ENCODE peak calls at places on chromosome 6, in four cellular contexts. One of them, this sample, is unnamed.

GRCh38 chr6:109292983-109293586 is 89.2 kb downstream of the CD164 start:
- DNase-seq in fibroblast of lung: no peak
- DNase-seq in PC-9: no peak
- DNase-seq in HCT116: no peak
- DNase-seq in this sample: no peak

GRCh38 chr6:123655520-123656306 is 19.0 kb upstream of the TRDN start:
- DNase-seq in fibroblast of lung: peak
- DNase-seq in PC-9: no peak
- DNase-seq in HCT116: no peak
- DNase-seq in this sample: no peak

GRCh38 chr6:125952764-125953501 is 3.6 kb upstream of the HINT3 start:
- DNase-seq in fibroblast of lung: no peak
- DNase-seq in PC-9: no peak
- DNase-seq in HCT116: no peak
- DNase-seq in this sample: peak

GRCh38 chr6:95785785-95786184 is 208.4 kb downstream of the MANEA start:
- DNase-seq in fibroblast of lung: no peak
- DNase-seq in PC-9: no peak
- DNase-seq in HCT116: no peak
- DNase-seq in this sample: no peak

GRCh38 chr6:32883789-32884188 is 29.8 kb downstream of the PSMB9 start:
- DNase-seq in fibroblast of lung: peak
- DNase-seq in PC-9: no peak
- DNase-seq in HCT116: no peak
- DNase-seq in this sample: peak

GRCh38 chr6:4608361-4609115 is 167.7 kb upstream of the CDYL start:
- DNase-seq in fibroblast of lung: no peak
- DNase-seq in PC-9: no peak
- DNase-seq in HCT116: no peak
- DNase-seq in this sample: no peak

GRCh38 chr6:30922447-30922852 is 8.4 kb downstream of the VARS2 start:
- DNase-seq in fibroblast of lung: no peak
- DNase-seq in PC-9: peak
- DNase-seq in HCT116: no peak
- DNase-seq in this sample: no peak

GRCh38 chr6:107132330-107132954 is 17.1 kb upstream of the BEND3 start:
- DNase-seq in fibroblast of lung: peak
- DNase-seq in PC-9: peak
- DNase-seq in HCT116: peak
- DNase-seq in this sample: peak

GRCh38 chr6:119328866-119329806 is 20.4 kb downstream of the MAN1A1 start:
- DNase-seq in fibroblast of lung: no peak
- DNase-seq in PC-9: no peak
- DNase-seq in HCT116: no peak
- DNase-seq in this sample: no peak

DNA sequence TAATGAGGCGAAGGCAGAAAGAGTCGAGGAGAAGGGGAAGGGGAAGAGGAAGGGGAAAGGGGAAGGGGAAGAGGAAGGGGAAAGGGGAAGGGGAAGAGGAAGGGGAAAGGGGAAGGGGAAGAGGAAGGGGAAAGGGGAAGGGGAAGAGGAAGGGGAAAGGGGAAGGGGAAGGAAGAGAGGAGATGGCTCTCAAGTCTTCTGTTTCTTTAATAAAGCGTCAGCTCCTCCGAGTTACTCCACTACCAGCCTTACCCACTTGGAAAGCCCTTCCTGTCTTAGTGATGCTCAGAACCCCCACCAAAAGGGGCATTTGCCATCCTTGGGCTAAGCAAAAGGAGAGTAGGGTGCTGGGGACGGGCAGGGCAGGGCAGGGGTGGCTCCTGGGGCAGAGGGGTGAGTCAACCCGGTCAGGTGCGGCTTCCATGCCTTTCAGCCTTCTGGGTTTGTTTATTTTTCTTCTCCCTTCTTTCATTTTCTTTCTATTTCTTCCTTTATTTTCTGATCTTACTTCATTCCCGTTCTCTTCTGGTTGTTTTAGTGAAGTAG is 476 bp upstream of the CLIC5 start:
- DNase-seq in fibroblast of lung: no peak
- DNase-seq in PC-9: peak
- DNase-seq in HCT116: no peak
- DNase-seq in this sample: no peak
- TF ChIP-seq EZH2 in fibroblast of lung: no peak
- TF ChIP-seq EZH2 in PC-9: no peak
- TF ChIP-seq EZH2 in HCT116: no peak
- TF ChIP-seq EZH2 in this sample: no peak

GRCh38 chr6:3596736-3597135 is 139.9 kb upstream of the SLC22A23 start:
- DNase-seq in fibroblast of lung: no peak
- DNase-seq in PC-9: no peak
- DNase-seq in HCT116: no peak
- DNase-seq in this sample: no peak

GRCh38 chr6:3594196-3594595 is 137.3 kb upstream of the SLC22A23 start:
- DNase-seq in fibroblast of lung: no peak
- DNase-seq in PC-9: no peak
- DNase-seq in HCT116: no peak
- DNase-seq in this sample: no peak

GRCh38 chr6:3593161-3593560 is 136.3 kb upstream of the SLC22A23 start:
- DNase-seq in fibroblast of lung: no peak
- DNase-seq in PC-9: no peak
- DNase-seq in HCT116: no peak
- DNase-seq in this sample: no peak

GRCh38 chr6:3591970-3592369 is 135.1 kb upstream of the SLC22A23 start:
- DNase-seq in fibroblast of lung: no peak
- DNase-seq in PC-9: no peak
- DNase-seq in HCT116: no peak
- DNase-seq in this sample: no peak

DNA sequence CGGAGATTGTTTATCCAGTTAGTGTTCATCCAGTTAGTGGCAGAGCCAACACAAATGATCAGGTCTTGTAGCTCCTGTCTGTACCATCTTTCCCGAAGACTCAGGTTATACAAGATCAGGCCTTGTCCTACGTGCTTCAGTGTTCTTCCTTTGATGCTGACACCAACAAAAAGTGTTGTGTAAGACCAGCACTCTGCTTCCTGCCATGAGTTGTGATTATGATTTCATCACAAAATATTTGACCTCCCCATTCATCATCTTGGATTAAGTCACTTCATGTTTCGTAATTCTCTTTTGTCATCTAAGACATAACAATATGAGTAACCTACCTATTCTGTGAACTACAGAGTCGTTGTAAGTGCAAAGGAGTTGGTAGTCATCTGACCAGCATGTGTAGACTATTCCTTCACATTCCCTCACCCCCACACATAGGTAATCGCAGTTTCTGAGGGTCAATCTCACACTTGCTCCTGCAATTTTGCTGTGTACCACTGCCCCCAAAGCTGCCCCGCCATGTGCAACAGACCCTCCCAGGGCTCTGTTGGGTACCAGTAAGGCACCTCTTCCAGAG is 135.6 kb upstream of the SLC22A23 start:
- DNase-seq in fibroblast of lung: peak
- DNase-seq in PC-9: peak
- DNase-seq in HCT116: peak
- DNase-seq in this sample: peak
- H3K27ac ChIP-seq in fibroblast of lung: peak
- H3K27ac ChIP-seq in PC-9: peak
- H3K27ac ChIP-seq in HCT116: no peak
- H3K27ac ChIP-seq in this sample: no peak

GRCh38 chr6:157019733-157020132 is 242.6 kb downstream of the ARID1B start:
- DNase-seq in fibroblast of lung: peak
- DNase-seq in PC-9: no peak
- DNase-seq in HCT116: no peak
- DNase-seq in this sample: peak

GRCh38 chr6:157022022-157022740 is 245.0 kb downstream of the ARID1B start:
- DNase-seq in fibroblast of lung: peak
- DNase-seq in PC-9: peak
- DNase-seq in HCT116: peak
- DNase-seq in this sample: peak

GRCh38 chr6:157019115-157019628 is 242.0 kb downstream of the ARID1B start:
- DNase-seq in fibroblast of lung: no peak
- DNase-seq in PC-9: no peak
- DNase-seq in HCT116: no peak
- DNase-seq in this sample: peak

GRCh38 chr6:157020398-157021266 is 243.5 kb downstream of the ARID1B start:
- DNase-seq in fibroblast of lung: peak
- DNase-seq in PC-9: no peak
- DNase-seq in HCT116: peak
- DNase-seq in this sample: peak

DNA sequence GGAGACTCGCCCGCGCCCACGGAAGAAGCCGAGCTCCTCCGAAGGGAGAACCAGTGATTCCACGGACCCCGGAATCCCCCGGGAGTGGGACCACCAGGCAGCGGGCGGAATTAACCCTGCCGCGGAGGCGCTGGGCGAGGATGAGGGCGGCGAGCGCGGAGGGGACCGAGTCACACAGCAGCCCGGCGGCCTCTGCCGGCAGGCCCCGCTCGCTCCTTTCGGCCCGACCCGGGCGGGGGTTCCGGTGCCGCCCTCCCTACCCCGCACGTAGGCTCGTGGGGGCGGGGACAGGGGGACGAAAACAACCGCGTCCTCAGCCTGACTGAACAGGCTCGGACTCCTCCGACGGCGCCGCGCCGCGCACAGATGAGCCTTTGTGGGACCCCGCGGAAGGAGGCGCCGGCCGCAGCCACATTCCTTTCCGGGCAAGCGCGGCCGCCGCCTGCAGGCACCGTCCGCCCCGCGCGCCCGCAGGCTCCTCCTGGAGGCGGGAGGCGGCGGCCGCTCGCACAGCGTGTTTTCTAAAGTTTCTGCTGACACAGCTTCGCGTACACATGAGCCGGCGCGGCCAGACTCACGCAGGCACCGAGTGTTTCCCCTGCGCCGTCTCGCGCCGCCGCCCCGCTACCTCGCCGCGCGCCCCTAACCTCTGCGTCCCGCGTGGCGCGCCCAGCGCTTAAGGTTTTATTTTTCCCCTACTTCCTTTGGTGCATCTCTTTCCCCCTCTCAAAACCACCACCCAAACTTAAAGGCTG is 244.3 kb downstream of the ARID1B start:
- DNase-seq in fibroblast of lung: peak
- DNase-seq in PC-9: peak
- DNase-seq in HCT116: peak
- DNase-seq in this sample: peak
- H3K4me3 ChIP-seq in fibroblast of lung: peak
- H3K4me3 ChIP-seq in PC-9: peak
- H3K4me3 ChIP-seq in HCT116: peak
- H3K4me3 ChIP-seq in this sample: peak

DNA sequence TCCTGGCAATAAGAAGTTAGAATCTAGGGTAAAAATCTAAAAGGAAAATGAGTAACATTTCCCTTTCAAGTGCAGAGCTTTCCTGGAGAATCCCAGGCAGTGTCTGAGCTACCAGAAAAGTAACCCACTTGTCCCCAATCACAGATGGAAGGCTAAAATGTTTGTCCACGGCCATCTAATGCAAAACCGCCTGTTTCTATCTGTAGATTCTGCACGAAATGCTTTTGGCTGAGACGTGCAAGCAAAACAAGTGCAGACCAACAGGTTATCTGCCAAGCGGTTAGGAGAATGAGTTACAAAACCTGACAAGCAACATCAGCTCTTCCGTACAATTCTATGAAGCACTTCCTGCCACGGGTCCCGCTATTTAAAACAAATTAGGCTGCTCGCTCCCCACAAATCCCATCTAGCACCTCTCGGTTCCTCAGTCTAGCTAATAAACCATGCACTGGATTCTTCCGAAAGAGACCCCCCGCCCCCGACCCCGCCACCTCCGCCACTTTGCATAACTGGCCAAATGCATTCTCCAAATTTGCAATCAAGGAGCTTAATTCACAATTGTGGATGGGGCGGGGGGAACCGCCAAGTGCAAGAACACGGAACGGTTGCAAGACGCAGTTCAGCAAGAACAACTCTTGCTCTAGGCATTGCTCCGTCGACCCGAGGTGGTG is 1.4 kb downstream of the ELOVL5 start:
- DNase-seq in fibroblast of lung: peak
- DNase-seq in PC-9: peak
- DNase-seq in HCT116: no peak
- DNase-seq in this sample: peak
- TF ChIP-seq EZH2 in fibroblast of lung: no peak
- TF ChIP-seq EZH2 in PC-9: no peak
- TF ChIP-seq EZH2 in HCT116: no peak
- TF ChIP-seq EZH2 in this sample: no peak

GRCh38 chr6:53961679-53962370 is 149.4 kb upstream of the MLIP start:
- DNase-seq in fibroblast of lung: no peak
- DNase-seq in PC-9: peak
- DNase-seq in HCT116: no peak
- DNase-seq in this sample: peak
- H3K27ac ChIP-seq in fibroblast of lung: no peak
- H3K27ac ChIP-seq in PC-9: no peak
- H3K27ac ChIP-seq in HCT116: no peak
- H3K27ac ChIP-seq in this sample: peak